ENCODE peak calls at places on chromosome 11, in four cellular contexts. B, C, G and J are unnamed samples.

GRCh38 chr11:19428206-19429001 is 187.7 kb upstream of the E2F8 start:
- DNase-seq in G (no peak), B (no peak), C (peak), J (peak)

GRCh38 chr11:12143461-12144258 is 33.3 kb downstream of the MICAL2 start:
- DNase-seq in G (no peak), C (no peak), B (peak), J (peak)

GRCh38 chr11:86214710-86215109 is 29.8 kb upstream of the EED start:
- DNase-seq in C (peak), G (no peak), B (no peak), J (no peak)

GRCh38 chr11:57643802-57644201 is 5.9 kb downstream of the YPEL4 start:
- DNase-seq in G (no peak), B (no peak), C (no peak), J (no peak)

GRCh38 chr11:8913961-8914660 is 3.1 kb downstream of the AKIP1 start:
- DNase-seq in C (peak), G (no peak), B (peak), J (peak)

GRCh38 chr11:71444811-71445210 is 3.4 kb downstream of the DHCR7 start:
- DNase-seq in G (no peak), B (no peak), C (no peak), J (no peak)

GRCh38 chr11:32597914-32598313 is 14.3 kb downstream of the EIF3M start:
- DNase-seq in C (no peak), B (peak), G (no peak), J (no peak)

GRCh38 chr11:27720277-27720830 is 20.1 kb upstream of the BDNF start:
- DNase-seq in C (peak), B (peak), G (no peak), J (peak)

GRCh38 chr11:17991799-17992433 is 20.9 kb downstream of the SERGEF start:
- DNase-seq in B (peak), C (peak), G (no peak), J (peak)

GRCh38 chr11:70606951-70607330 is 208.6 kb downstream of the CTTN start:
- DNase-seq in G (no peak), B (no peak), C (no peak), J (no peak)

GRCh38 chr11:7060828-7061227 is 28.0 kb upstream of the RBMXL2 start:
- DNase-seq in B (peak), C (peak), G (no peak), J (no peak)

GRCh38 chr11:101618691-101619090 is 34.9 kb upstream of the TRPC6 start:
- DNase-seq in G (peak), B (peak), C (peak), J (no peak)

GRCh38 chr11:10591741-10592140 is 23.3 kb upstream of the LYVE1 start:
- DNase-seq in C (no peak), B (no peak), G (no peak), J (no peak)

GRCh38 chr11:112785717-112786116 is 175.5 kb upstream of the NCAM1 start:
- DNase-seq in G (no peak), C (peak), B (peak), J (no peak)

GRCh38 chr11:73379189-73379880 is 3.1 kb downstream of the RELT start:
- DNase-seq in C (no peak), B (no peak), G (no peak), J (no peak)

GRCh38 chr11:13216019-13217006 is 61.3 kb upstream of the BMAL1 start:
- DNase-seq in G (no peak), B (peak), C (peak), J (peak)

GRCh38 chr11:89477175-89477574 is 14.0 kb downstream of the NOX4 start:
- DNase-seq in B (no peak), C (no peak), G (no peak), J (peak)

GRCh38 chr11:36564376-36565032 is 3.3 kb upstream of the RAG1 start:
- DNase-seq in C (peak), G (no peak), B (peak), J (peak)

GRCh38 chr11:127492025-127492424 is 491.5 kb upstream of the KIRREL3 start:
- DNase-seq in B (peak), C (no peak), G (no peak), J (no peak)

GRCh38 chr11:124737638-124738293 is 2.0 kb upstream of the NRGN start:
- DNase-seq in B (no peak), G (no peak), C (no peak), J (no peak)

GRCh38 chr11:45517171-45517770 is 148.2 kb downstream of the CHST1 start:
- DNase-seq in C (no peak), G (no peak), B (no peak), J (no peak)

GRCh38 chr11:3709977-3710376 is 38.8 kb upstream of the CHRNA10 start:
- DNase-seq in G (no peak), B (peak), C (peak), J (no peak)

GRCh38 chr11:93192163-93192562 is 5.6 kb downstream of the SLC36A4 start:
- DNase-seq in B (no peak), C (no peak), G (no peak), J (no peak)

GRCh38 chr11:59776210-59777066 is 21.3 kb downstream of the STX3 start:
- DNase-seq in C (peak), B (peak), G (peak), J (peak)

GRCh38 chr11:83717551-83717950 is 431.4 kb upstream of the CCDC90B start:
- DNase-seq in G (no peak), B (no peak), C (no peak), J (peak)

GRCh38 chr11:70540196-70540595 is 141.9 kb downstream of the CTTN start:
- DNase-seq in C (no peak), B (no peak), G (no peak), J (no peak)

GRCh38 chr11:126483796-126484195 is 128.3 kb downstream of the ST3GAL4 start:
- DNase-seq in B (no peak), C (no peak), G (no peak), J (no peak)

GRCh38 chr11:76510060-76511047 is 65.5 kb downstream of the EMSY start:
- DNase-seq in B (peak), C (no peak), G (no peak), J (no peak)

GRCh38 chr11:101323997-101324396 is 194.4 kb upstream of the PGR start:
- DNase-seq in B (no peak), G (no peak), C (peak), J (no peak)

GRCh38 chr11:102268985-102269470 is 48.3 kb upstream of the BIRC3 start:
- DNase-seq in G (no peak), C (no peak), B (no peak), J (no peak)

GRCh38 chr11:77428598-77428997 is 45.3 kb downstream of the PAK1 start:
- DNase-seq in C (no peak), G (no peak), B (no peak), J (no peak)

DNA sequence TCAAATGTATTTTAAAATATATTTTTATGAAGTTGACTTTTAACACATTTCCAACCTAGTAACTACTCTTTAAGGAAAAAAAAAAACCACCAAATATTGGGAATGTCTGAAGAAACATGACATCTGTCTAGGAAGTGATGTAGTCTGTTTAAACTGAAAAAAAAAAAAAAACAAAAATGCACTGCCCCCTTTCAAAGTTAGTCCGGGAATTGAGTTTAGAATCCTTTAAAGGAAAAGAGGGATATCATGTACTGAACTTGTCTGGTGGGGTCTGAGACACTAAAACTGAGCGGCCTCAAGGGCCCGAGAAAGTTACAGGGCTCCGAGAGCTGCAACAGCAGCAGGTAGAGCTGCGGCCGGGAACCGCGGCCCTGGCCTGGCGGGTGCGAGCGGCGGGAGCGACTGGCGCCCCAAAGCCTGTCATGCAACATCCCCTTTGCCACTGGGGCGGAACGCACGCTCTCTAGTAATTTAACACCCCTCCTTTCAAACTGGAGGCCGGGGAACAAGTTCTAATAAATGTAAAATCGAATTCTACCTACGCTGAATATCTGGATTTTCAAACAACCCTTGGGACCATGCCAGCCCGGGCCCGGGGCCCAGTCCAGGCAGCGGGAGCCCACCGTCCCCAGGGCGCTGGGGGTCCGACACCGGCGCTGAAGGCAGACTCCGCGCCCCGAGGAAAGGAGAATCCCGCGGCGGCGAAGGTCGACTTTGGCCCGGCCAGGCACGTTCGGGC is 758 bp downstream of the RDX start:
- DNase-seq in C (peak), G (no peak), B (peak), J (peak)
- TF ChIP-seq EZH2 in C (no peak), G (no peak), B (no peak), J (no peak)

GRCh38 chr11:65133724-65134123 is 595 bp downstream of the SYVN1 start:
- DNase-seq in C (no peak), B (no peak), G (no peak), J (no peak)
- H2AFZ ChIP-seq in C (peak), B (no peak), G (no peak), J (no peak)

GRCh38 chr11:47860526-47860925 is 12.4 kb upstream of the NUP160 start:
- DNase-seq in C (no peak), B (no peak), G (no peak), J (no peak)

GRCh38 chr11:47857485-47858168 is 9.5 kb upstream of the NUP160 start:
- DNase-seq in G (no peak), B (no peak), C (no peak), J (no peak)

GRCh38 chr11:47854667-47855066 is 6.5 kb upstream of the NUP160 start:
- DNase-seq in G (no peak), C (no peak), B (no peak), J (no peak)

GRCh38 chr11:47856186-47856585 is 8.0 kb upstream of the NUP160 start:
- DNase-seq in C (no peak), G (no peak), B (peak), J (peak)

GRCh38 chr11:47858169-47858543 is 10.0 kb upstream of the NUP160 start:
- DNase-seq in G (no peak), C (peak), B (peak), J (peak)
- H3K4me2 ChIP-seq in G (no peak), C (no peak), B (peak), J (no peak)

DNA sequence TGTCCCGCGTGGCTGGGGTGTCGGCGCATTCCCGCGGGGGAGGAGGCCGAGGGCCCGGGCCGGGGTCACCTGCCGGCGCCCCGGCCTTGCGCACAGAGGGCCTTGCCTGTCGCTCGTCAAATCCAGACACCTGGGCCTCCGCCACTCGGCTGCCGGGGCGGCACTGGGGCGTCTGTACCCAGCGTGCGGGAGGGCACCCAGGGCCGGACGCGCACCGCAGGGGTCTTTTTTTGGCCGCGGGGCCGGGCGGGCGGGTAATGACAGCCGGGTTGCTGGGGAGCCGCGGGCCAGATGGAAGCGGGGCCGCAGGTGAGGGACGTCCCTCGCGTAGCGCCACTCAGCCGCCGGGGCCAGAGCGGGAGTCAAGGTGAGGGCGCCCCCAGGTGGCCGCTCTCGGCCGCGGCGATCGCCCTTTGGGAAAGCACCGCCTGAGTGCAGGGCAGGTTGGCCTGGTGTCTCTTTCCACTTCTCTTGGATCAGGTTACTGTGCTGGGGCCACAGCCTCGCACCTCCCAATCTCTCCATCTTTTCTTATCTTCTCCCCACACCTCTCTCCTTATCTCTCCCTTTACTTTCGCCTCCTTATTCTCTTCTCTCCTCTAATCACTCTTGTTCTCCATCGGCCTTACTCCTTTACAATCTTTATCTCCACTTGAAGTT is 3.5 kb downstream of the PHLDB1 start:
- DNase-seq in B (peak), C (peak), G (no peak), J (peak)
- TF ChIP-seq EZH2 in B (no peak), C (no peak), G (no peak), J (peak)

GRCh38 chr11:67344264-67344663 is 9.1 kb downstream of the POLD4 start:
- DNase-seq in C (no peak), B (no peak), G (no peak), J (no peak)
- H2AFZ ChIP-seq in C (no peak), B (no peak), G (no peak), J (no peak)

DNA sequence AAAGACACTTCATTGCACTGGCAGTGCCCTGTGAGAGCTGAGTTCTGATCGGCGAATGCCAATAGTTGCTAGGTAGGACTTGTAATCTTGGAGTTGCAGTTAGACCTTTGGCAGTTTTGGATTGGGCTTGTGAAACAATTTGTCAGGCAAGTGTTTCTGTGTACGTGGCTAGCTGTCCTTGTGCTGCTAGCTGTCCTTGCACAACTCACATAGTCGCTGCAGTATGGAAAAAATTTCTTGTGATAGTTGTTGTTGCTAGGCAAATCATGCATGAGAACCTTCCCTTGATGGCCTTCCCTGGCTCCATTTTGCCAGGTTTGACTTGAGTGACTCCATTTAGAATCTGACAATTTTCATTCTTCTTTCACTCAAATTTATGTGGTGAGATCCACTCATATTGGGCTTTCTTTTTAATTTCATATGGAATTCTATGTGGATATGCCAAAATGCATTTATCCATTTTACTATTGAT is 140.7 kb downstream of the APIP start:
- DNase-seq in C (no peak), B (no peak), G (no peak), J (no peak)
- H3K4me2 ChIP-seq in C (no peak), B (no peak), G (no peak), J (no peak)

DNA sequence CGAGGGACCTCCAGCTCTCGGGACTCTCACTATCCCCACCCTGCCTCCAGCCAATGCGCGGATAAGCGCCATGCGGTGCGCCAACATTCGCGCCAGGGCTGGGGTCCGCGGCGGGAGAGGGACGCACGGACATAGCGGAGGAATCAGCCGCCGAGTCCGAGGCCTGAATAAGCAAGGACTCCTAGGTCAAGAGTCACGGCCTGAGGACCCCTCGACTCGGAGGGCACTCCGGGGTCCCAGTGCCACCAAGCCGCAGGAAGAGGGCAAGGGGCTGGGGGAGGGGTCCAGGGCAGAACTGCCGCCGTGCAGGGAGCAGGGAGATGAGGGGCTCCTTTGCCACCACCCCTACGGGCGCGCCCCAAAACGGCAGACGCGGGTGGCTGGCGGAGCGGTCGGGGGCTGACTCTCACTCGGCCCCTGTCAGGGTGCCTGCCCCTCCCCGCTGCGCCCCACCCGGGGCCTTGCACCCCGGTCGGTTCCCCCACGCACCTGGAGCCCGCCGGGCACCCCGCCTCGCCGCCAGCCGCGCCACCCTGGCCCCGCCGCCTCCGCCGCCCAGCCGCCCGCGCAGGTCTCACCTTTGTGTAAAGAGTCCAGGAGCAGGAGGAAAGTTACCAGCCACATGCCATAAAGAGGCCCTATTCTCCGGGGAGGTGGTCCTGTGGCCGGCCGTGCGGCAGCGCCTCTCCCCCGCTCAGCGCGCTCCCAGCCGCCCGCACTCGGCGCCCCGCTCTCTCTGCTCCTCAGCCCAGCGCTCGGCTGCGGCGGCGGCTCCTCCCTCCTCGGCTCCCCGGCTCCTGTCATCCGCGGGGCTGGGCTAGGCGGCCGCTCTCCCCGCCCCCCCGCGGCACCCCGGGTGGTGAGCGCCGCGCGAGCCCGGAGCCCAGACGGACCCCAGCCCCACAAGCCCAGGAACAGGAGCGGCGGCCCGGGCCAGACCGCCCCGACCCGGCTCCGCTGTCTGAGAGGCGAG is at the start of gene DSCAML1:
- DNase-seq in C (no peak), G (no peak), B (no peak), J (peak)
- TF ChIP-seq EZH2 in C (peak), G (peak), B (peak), J (peak)

GRCh38 chr11:24637520-24637919 is 140.7 kb downstream of the LUZP2 start:
- DNase-seq in B (no peak), G (no peak), C (peak), J (no peak)

GRCh38 chr11:24636291-24636629 is 139.4 kb downstream of the LUZP2 start:
- DNase-seq in B (no peak), C (no peak), G (no peak), J (no peak)

GRCh38 chr11:24634606-24635160 is 137.8 kb downstream of the LUZP2 start:
- DNase-seq in G (no peak), B (no peak), C (no peak), J (no peak)

DNA sequence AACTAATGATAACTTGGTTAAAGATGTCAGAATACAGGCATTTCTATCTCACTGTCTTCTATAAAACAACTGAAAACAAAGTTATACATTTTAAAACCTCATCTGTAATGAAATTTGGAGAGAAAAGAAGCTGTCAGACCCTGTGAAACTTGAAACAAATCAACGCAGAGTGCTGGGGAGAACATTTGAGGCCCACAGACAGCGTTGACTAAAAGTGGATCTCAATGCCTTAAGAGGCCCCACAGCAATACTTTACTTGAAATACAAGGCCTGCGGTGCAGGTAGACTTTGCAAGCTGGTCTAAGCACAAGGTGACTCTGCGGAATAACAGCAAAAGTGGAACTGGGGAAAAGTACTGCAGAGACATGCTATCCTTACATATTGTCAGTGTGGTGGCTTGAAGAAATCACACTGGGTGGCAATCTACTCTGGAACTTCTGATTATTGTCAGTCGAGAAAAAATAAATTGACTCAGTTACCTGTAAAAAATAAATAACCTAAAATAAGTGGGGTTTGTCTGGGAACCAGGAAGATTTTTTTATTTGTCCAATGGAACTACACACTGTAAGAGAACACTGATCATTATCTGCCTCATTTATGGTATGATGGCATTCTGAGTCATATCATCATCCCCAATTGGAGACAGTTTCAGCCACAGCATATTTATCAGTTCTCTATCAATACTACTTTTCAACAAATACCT is 138.9 kb downstream of the LUZP2 start:
- DNase-seq in C (peak), G (no peak), B (peak), J (peak)
- H2AFZ ChIP-seq in C (no peak), G (no peak), B (no peak), J (no peak)